ENCODE peak calls at places on chromosome 12, in six cellular contexts. J is upper lobe of left lung, S is uterus, C is IMR-90, D is breast epithelium, H is heart left ventricle. R is an unnamed sample.

GRCh38 chr12:57243521-57244305 is 7.3 kb downstream of the STAC3 start:
- DNase-seq in S (peak; percentile 68), H (peak; percentile 79), J (peak; percentile 78), C (peak; percentile 56), D (peak; percentile 58), R (peak; percentile 79)

GRCh38 chr12:10716704-10717315 is 6.3 kb downstream of the YBX3 start:
- DNase-seq in H (peak; percentile 86), S (peak; percentile 79), J (peak; percentile 77), D (peak; percentile 92), C (peak; percentile 92), R (peak; percentile 65)

GRCh38 chr12:54589964-54590363 is 1.5 kb upstream of the PPP1R1A start:
- DNase-seq in D (no peak), C (no peak), J (no peak), H (no peak), S (no peak), R (no peak)

GRCh38 chr12:50275545-50275944 is 7.8 kb downstream of the LIMA1 start:
- DNase-seq in D (no peak), C (no peak), J (peak; percentile 48), H (peak; percentile 50), S (no peak), R (peak; percentile 18)

GRCh38 chr12:122722347-122722746 is 5.7 kb upstream of the HCAR3 start:
- DNase-seq in S (no peak), D (no peak), J (no peak), C (no peak), H (no peak), R (no peak)

GRCh38 chr12:109458771-109459208 is 18.3 kb downstream of the KCTD10 start:
- DNase-seq in C (peak; percentile 74), J (no peak), D (no peak), H (no peak), S (no peak), R (no peak)

GRCh38 chr12:114588061-114588460 is 95.9 kb downstream of the TBX3 start:
- DNase-seq in J (no peak), H (no peak), D (no peak), S (no peak), C (no peak), R (no peak)

GRCh38 chr12:16359512-16360491 is 12.4 kb downstream of the MGST1 start:
- DNase-seq in H (peak; percentile 47), J (peak; percentile 75), D (no peak), C (peak; percentile 47), S (peak; percentile 37), R (peak; percentile 44)

GRCh38 chr12:24709201-24709600 is 239.7 kb downstream of the BCAT1 start:
- DNase-seq in C (peak; percentile 48), D (no peak), S (no peak), J (no peak), H (no peak), R (no peak)

GRCh38 chr12:66232258-66232657 is 43.2 kb downstream of the IRAK3 start:
- DNase-seq in J (no peak), C (no peak), S (no peak), D (no peak), H (no peak), R (no peak)

GRCh38 chr12:12628013-12628412 is 16.3 kb downstream of the CREBL2 start:
- DNase-seq in C (peak; percentile 38), D (no peak), S (no peak), J (no peak), H (no peak), R (no peak)

GRCh38 chr12:74021937-74022336 is 515.7 kb upstream of the ATXN7L3B start:
- DNase-seq in D (no peak), C (no peak), S (no peak), J (peak; percentile 56), H (peak; percentile 45), R (no peak)

GRCh38 chr12:120917748-120918147 is 13.6 kb upstream of the SPPL3 start:
- DNase-seq in D (no peak), J (no peak), S (no peak), H (no peak), C (no peak), R (no peak)

GRCh38 chr12:96194901-96195844 is 998 bp downstream of the ELK3 start:
- DNase-seq in H (peak; percentile 46), C (peak; percentile 91), J (peak; percentile 71), S (peak; percentile 50), D (peak; percentile 36), R (peak; percentile 35)

GRCh38 chr12:24596768-24597388 is 352.0 kb downstream of the BCAT1 start:
- DNase-seq in H (no peak), D (no peak), S (no peak), J (no peak), C (peak; percentile 58), R (no peak)

GRCh38 chr12:30691122-30691879 is 4.4 kb downstream of the IPO8 start:
- DNase-seq in J (no peak), D (no peak), S (no peak), C (peak; percentile 85), H (peak; percentile 34), R (peak; percentile 18)

GRCh38 chr12:113515082-113515856 is 43.6 kb upstream of the LHX5 start:
- DNase-seq in J (no peak), D (no peak), C (no peak), S (no peak), H (no peak), R (no peak)

GRCh38 chr12:56160160-56160763 is 2.1 kb downstream of the MYL6 start:
- DNase-seq in J (peak; percentile 39), D (no peak), S (no peak), H (no peak), C (peak; percentile 35), R (no peak)

GRCh38 chr12:19916982-19917381 is 451.4 kb upstream of the PDE3A start:
- DNase-seq in C (no peak), J (no peak), D (no peak), H (no peak), S (no peak), R (no peak)

GRCh38 chr12:124236651-124237050 is 58.2 kb upstream of the RFLNA start:
- DNase-seq in C (peak; percentile 63), J (no peak), D (no peak), H (no peak), S (no peak), R (no peak)

GRCh38 chr12:88639361-88639760 is 59.1 kb upstream of the KITLG start:
- DNase-seq in C (peak; percentile 72), S (no peak), H (no peak), D (no peak), J (no peak), R (no peak)

GRCh38 chr12:14952295-14952995 is 9.0 kb downstream of the ARHGDIB start:
- DNase-seq in C (peak; percentile 98), D (peak; percentile 48), S (no peak), J (peak; percentile 66), H (no peak), R (no peak)

GRCh38 chr12:21169878-21170472 is 39.0 kb downstream of the SLCO1B1 start:
- DNase-seq in C (peak; percentile 25), D (no peak), S (no peak), J (peak; percentile 22), H (no peak), R (no peak)

GRCh38 chr12:53268637-53269562 is 801 bp downstream of the ESPL1 start:
- DNase-seq in J (no peak), C (no peak), D (no peak), S (no peak), H (no peak), R (no peak)

GRCh38 chr12:76708291-76708690 is 55.6 kb upstream of the ZDHHC17 start:
- DNase-seq in D (no peak), C (no peak), H (no peak), S (no peak), J (no peak), R (no peak)

GRCh38 chr12:70443274-70443673 is 77.2 kb downstream of the KCNMB4 start:
- DNase-seq in H (no peak), D (no peak), S (no peak), J (no peak), C (no peak), R (no peak)

GRCh38 chr12:100986595-100987547 is 192.3 kb downstream of the ANO4 start:
- DNase-seq in J (no peak), C (peak; percentile 63), S (no peak), D (no peak), H (no peak), R (no peak)

DNA sequence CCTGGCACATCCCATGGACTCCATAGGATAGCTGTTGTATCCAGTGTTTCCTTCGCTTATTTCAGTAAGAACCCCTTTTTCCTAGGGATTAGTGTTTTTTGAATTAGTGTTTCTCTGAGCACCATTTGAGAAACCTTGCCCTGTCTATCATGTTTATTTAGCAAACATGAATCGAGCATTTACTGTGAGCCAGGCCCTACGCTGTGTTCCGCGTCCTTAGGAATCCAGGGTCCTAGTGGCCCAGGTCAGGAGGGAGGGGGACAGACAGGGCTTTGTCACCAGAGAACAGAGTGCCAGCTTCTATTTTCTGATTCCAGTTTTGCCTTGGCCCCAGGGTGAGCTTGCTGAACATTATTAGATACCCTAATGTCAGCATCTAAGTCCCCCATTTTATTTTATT is 2.5 kb downstream of the TEAD4 start:
- DNase-seq in H (no peak), S (no peak), C (no peak), J (no peak), D (no peak), R (no peak)
- H3K27me3 ChIP-seq in H (no peaks in the 10 kb centered on the region), S (no peaks in the 10 kb centered on the region), C (no peaks in the 10 kb centered on the region), J (no peaks in the 10 kb centered on the region), D (no peaks in the 10 kb centered on the region), R (peaks cover 3% of the 10 kb centered on the region)

GRCh38 chr12:99427104-99427503 is 220.4 kb upstream of the GARIN6 start:
- DNase-seq in J (no peak), H (no peak), C (no peak), D (no peak), S (no peak), R (no peak)
- TF ChIP-seq POLR2A in J (no peak), H (no peak), C (no peak), D (no peak), S (no peak), R (no peak)

GRCh38 chr12:94147991-94148840 is at the start of gene PLXNC1:
- DNase-seq in J (peak; percentile 63), C (peak; percentile 31), S (peak; percentile 43), H (peak; percentile 67), D (no peak), R (no peak)

GRCh38 chr12:94151577-94151976 is 3.2 kb downstream of the PLXNC1 start:
- DNase-seq in C (no peak), S (no peak), J (no peak), D (no peak), H (no peak), R (no peak)

GRCh38 chr12:94148841-94149780 is 734 bp downstream of the PLXNC1 start:
- DNase-seq in D (no peak), H (peak; percentile 62), C (peak; percentile 23), J (peak; percentile 50), S (peak; percentile 35), R (no peak)

GRCh38 chr12:94150483-94151225 is 2.3 kb downstream of the PLXNC1 start:
- DNase-seq in H (no peak), D (no peak), J (peak; percentile 32), C (no peak), S (peak; percentile 29), R (no peak)

GRCh38 chr12:94149781-94150482 is 1.6 kb downstream of the PLXNC1 start:
- DNase-seq in D (no peak), C (no peak), S (peak; percentile 51), H (peak; percentile 64), J (peak; percentile 42), R (peak; percentile 20)
- H3K27me3 ChIP-seq in D (no peaks in the 10 kb centered on the region), C (peaks cover 88% of the 10 kb centered on the region), S (no peaks in the 10 kb centered on the region), H (peaks cover 2% of the 10 kb centered on the region), J (no peaks in the 10 kb centered on the region), R (no peaks in the 10 kb centered on the region)

DNA sequence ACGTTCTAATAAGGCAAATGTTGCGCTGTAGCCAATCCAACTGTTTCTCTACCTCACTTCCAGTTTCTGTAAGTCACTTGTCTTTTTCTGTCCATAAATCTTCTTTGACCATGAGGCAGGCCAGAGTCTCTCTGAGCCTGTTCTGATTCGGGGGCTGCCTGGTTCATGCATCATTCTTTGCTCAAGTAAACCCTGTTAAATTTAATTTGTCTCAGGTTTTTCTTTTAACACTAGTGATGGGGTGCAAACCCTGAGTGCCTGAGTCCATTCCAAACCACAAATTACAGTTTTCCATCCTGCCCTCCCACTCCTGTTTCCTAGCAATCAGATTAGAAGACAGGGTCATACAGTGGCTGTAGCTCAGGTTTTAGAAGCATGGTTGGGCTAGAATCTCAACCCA is 41.9 kb downstream of the VWF start:
- DNase-seq in D (no peak), C (no peak), H (no peak), S (no peak), J (no peak), R (no peak)
- TF ChIP-seq POLR2A in D (no peak), C (no peak), H (no peak), S (no peak), J (no peak), R (no peak)

R was measured in tibial nerve.